ENCODE peak calls at places on chromosomes 12 and 14, in four cellular contexts. J, H, B and G are unnamed samples.

GRCh38 chr14:68047910-68048309 is 228.3 kb downstream of the RAD51B start:
- DNase-seq in J (no peak), H (no peak), B (no peak), G (no peak)

GRCh38 chr12:44019118-44019517 is 183.2 kb downstream of the TMEM117 start:
- DNase-seq in J (no peak), H (no peak), B (no peak), G (no peak)

GRCh38 chr14:104950021-104950420 is 25.3 kb downstream of the PLD4 start:
- DNase-seq in J (no peak), H (no peak), B (no peak), G (no peak)

GRCh38 chr12:112018571-112019237 is 5.5 kb downstream of the ERP29 start:
- DNase-seq in J (no peak), H (no peak), B (no peak), G (no peak)

GRCh38 chr14:90624732-90625444 is 191.3 kb downstream of the TTC7B start:
- DNase-seq in J (no peak), H (no peak), B (no peak), G (no peak)

GRCh38 chr12:117331691-117332090 is 29.7 kb downstream of the NOS1 start:
- DNase-seq in J (no peak), H (no peak), B (no peak), G (no peak)

GRCh38 chr12:28998662-28999120 is 150.4 kb upstream of the FAR2 start:
- DNase-seq in J (no peak), H (no peak), B (no peak), G (peak; percentile 11)

GRCh38 chr12:27340971-27341370 is 8.3 kb downstream of the BMAL2 start:
- DNase-seq in J (no peak), H (no peak), B (no peak), G (no peak)

GRCh38 chr12:17593715-17594406 is 496.1 kb downstream of the RERGL start:
- DNase-seq in J (no peak), H (no peak), B (no peak), G (no peak)

GRCh38 chr14:54947230-54947629 is 44.6 kb upstream of the GCH1 start:
- DNase-seq in J (no peak), H (no peak), B (no peak), G (no peak)

GRCh38 chr12:12936983-12937491 is 14.9 kb downstream of the GPRC5D start:
- DNase-seq in J (no peak), H (no peak), B (no peak), G (no peak)

GRCh38 chr12:49345048-49345839 is 1.4 kb upstream of the DNAJC22 start:
- DNase-seq in J (no peak), H (no peak), B (no peak), G (no peak)

GRCh38 chr12:17759982-17760381 is 330.0 kb downstream of the RERGL start:
- DNase-seq in J (no peak), H (no peak), B (no peak), G (no peak)

GRCh38 chr12:115911360-115911759 is 366.1 kb downstream of the MED13L start:
- DNase-seq in J (no peak), H (no peak), B (no peak), G (no peak)

GRCh38 chr12:57138526-57139272 is 8.7 kb downstream of the LRP1-AS start:
- DNase-seq in J (no peak), H (no peak), B (no peak), G (peak; percentile 61)

GRCh38 chr14:99683619-99684355 is at the start of gene CYP46A1:
- DNase-seq in J (peak; percentile 89), H (peak; percentile 97), B (peak; percentile 99), G (peak; percentile 98)

GRCh38 chr14:73272393-73272792 is 35.1 kb downstream of the PAPLN start:
- DNase-seq in J (no peak), H (no peak), B (no peak), G (no peak)

GRCh38 chr14:92451755-92452154 is 61.8 kb upstream of the RIN3 start:
- DNase-seq in J (no peak), H (no peak), B (no peak), G (no peak)

GRCh38 chr12:100184549-100184948 is 16.1 kb upstream of the ACTR6 start:
- DNase-seq in J (no peak), H (no peak), B (no peak), G (no peak)

GRCh38 chr12:71551529-71551928 is 111.9 kb downstream of the LGR5 start:
- DNase-seq in J (no peak), H (peak; percentile 7), B (no peak), G (peak; percentile 13)

GRCh38 chr12:20370001-20370381 is 1.7 kb downstream of the PDE3A start:
- DNase-seq in J (no peak), H (no peak), B (peak; percentile 9), G (no peak)

GRCh38 chr14:84024231-84024630 is 1505.7 kb upstream of the FLRT2 start:
- DNase-seq in J (no peak), H (no peak), B (no peak), G (no peak)

GRCh38 chr12:75305412-75306332 is 24.5 kb downstream of the CAPS2 start:
- DNase-seq in J (no peak), H (no peak), B (no peak), G (no peak)
- TF ChIP-seq ATF3 in J (no peak), H (no peak), B (no peak), G (no peak)

GRCh38 chr12:89504560-89505346 is 19.8 kb downstream of the GALNT4 start:
- DNase-seq in J (no peak), H (no peak), B (no peak), G (no peak)
- TF ChIP-seq EGR1 in J (no peak), H (no peak), B (no peak), G (no peak)

DNA sequence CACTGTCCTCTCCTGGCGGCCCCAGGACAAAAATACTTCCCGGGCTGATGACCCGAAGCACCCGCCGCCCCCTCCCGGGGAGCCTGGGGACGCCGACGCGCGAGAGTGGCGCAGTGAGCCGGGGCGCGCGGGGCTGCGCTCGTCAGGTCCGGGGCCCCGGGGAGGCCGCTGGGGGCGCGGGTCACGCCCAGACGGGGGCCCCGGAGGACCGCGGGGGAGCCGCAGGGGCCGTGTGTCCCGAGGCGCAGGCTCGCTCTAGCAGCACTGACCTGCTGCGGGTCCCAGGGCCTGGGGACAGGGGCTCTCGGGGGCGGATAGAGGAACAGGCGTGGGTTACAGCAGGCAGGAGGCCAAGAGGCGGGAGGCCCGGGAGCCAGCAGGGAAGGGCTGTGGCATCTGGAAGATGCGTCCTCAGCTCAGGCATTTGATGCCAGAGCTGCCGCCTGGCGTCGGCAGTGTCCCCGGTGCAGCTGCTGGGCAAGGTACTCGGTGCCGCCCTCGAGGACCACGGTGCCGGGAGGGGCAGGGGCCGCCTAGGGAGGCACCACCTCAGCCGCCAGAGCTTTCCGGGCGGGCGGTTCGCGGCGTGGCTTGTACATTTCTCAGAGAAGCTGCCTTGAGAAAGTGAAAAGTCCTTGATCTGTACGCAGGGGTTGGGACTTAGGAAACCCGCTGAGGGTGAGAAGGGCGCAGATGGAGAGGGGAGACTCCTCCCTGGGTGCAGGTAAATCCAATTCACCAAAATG is 1.2 kb downstream of the WNT5B start:
- DNase-seq in J (no peak), H (no peak), B (no peak), G (no peak)
- TF ChIP-seq ATF3 in J (no peak), H (no peak), B (no peak), G (no peak)

DNA sequence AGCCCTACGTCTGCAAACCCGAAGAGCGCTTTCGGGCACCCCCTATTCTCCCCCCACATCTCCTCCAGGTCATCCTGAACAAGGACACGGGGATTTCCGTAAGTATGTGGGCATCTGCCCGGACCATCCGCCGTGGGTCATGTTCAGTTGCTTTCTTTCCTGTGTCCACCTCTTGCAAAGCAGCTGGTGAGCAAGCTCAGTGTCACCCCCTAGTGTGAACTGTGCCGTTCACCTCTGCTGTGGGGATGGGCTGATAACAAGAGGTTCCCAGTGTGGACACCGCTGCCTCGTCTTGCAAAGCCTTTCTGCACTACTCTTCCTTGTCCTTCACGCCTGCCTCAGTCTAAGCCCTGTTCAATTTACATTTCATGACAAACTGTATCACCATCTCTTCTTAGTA is 8.6 kb downstream of the PRKAB1 start:
- DNase-seq in J (no peak), H (no peak), B (no peak), G (no peak)
- TF ChIP-seq EGR1 in J (no peak), H (no peak), B (no peak), G (no peak)

DNA sequence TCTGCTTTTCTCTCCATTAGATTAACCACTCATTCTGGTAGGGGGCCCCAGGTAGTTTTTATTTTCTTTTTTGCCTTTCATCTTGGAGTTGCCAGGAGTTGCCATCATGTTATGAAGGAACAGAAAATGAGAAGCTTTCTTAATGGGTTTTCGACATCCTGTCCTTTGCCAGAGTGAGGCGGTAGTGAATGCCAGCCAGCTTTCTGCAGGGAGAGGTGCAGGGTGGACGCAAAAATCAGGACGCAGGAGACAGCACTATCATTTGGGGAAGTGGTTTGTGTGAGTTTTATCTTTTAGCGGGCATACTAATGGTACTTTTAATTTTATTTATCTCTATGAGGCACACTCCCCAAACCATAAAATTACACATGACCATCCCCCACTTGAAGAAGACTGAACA is 1.7 kb downstream of the RASSF8 start:
- DNase-seq in J (no peak), H (no peak), B (no peak), G (no peak)
- TF ChIP-seq ATF3 in J (no peak), H (no peak), B (no peak), G (no peak)

GRCh38 chr14:53872551-53873188 is 84.0 kb downstream of the BMP4 start:
- DNase-seq in J (no peak), H (no peak), B (no peak), G (no peak)

GRCh38 chr14:53875337-53875897 is 81.2 kb downstream of the BMP4 start:
- DNase-seq in J (no peak), H (no peak), B (no peak), G (no peak)

GRCh38 chr14:53874704-53875103 is 81.9 kb downstream of the BMP4 start:
- DNase-seq in J (no peak), H (no peak), B (no peak), G (no peak)

GRCh38 chr14:53871947-53872346 is 84.7 kb downstream of the BMP4 start:
- DNase-seq in J (no peak), H (no peak), B (no peak), G (no peak)

GRCh38 chr14:53870997-53871396 is 85.6 kb downstream of the BMP4 start:
- DNase-seq in J (no peak), H (no peak), B (no peak), G (no peak)
- TF ChIP-seq EGR1 in J (no peak), H (no peak), B (no peak), G (no peak)